ENCODE peak calls at places on chromosomes 1 and 21, in eight cellular contexts. G, D, O, W, Z, S, H and N are unnamed samples.
A peak's percentile ranks its signal among the peaks of the same experiment; 100 is the strongest.

GRCh38 chr1:209268479-209268878 is 315.0 kb upstream of the CAMK1G start:
- DNase-seq in G (no peak), D (no peak), O (no peak), W (no peak), Z (no peak), S (no peak), H (no peak), N (no peak)

GRCh38 chr1:179883040-179883501 is 986 bp downstream of the TOR1AIP1 start:
- DNase-seq in G (no peak), D (no peak), O (no peak), W (no peak), Z (no peak), S (no peak), H (no peak), N (peak; percentile 92)

GRCh38 chr1:23867542-23867952 is 543 bp downstream of the FUCA1 start:
- DNase-seq in G (no peak), D (no peak), O (no peak), W (no peak), Z (no peak), S (no peak), H (peak; percentile 64), N (no peak)

GRCh38 chr1:90723561-90724108 is 6.5 kb upstream of the BARHL2 start:
- DNase-seq in G (no peak), D (no peak), O (no peak), W (peak; percentile 40), Z (no peak), S (no peak), H (no peak), N (peak; percentile 50)

GRCh38 chr1:223765036-223765718 is 52.8 kb downstream of the CAPN2 start:
- DNase-seq in G (no peak), D (no peak), O (no peak), W (no peak), Z (no peak), S (peak; percentile 74), H (no peak), N (no peak)

GRCh38 chr1:27885114-27885528 is 12.8 kb downstream of the THEMIS2 start:
- DNase-seq in G (no peak), D (no peak), O (no peak), W (no peak), Z (no peak), S (peak; percentile 30), H (no peak), N (no peak)

GRCh38 chr21:44708866-44709425 is 2.4 kb downstream of the TSPEAR start:
- DNase-seq in G (no peak), D (no peak), O (peak; percentile 37), W (no peak), Z (no peak), S (no peak), H (no peak), N (no peak)

GRCh38 chr1:167984886-167985489 is 48.1 kb upstream of the MPC2 start:
- DNase-seq in G (no peak), D (peak; percentile 17), O (no peak), W (no peak), Z (no peak), S (no peak), H (peak; percentile 22), N (no peak)

GRCh38 chr1:106975944-106976343 is 80.5 kb upstream of the PRMT6 start:
- DNase-seq in G (no peak), D (no peak), O (no peak), W (no peak), Z (peak; percentile 15), S (no peak), H (no peak), N (no peak)
- H3K4me1 ChIP-seq in G (peaks cover 4% of the 10 kb centered on the region), D (no peaks in the 10 kb centered on the region), O (no peaks in the 10 kb centered on the region), W (no peaks in the 10 kb centered on the region), Z (no peaks in the 10 kb centered on the region), S (no peaks in the 10 kb centered on the region), H (no peaks in the 10 kb centered on the region), N (no peaks in the 10 kb centered on the region)

GRCh38 chr1:51422367-51423097 is 92.2 kb upstream of the TTC39A start:
- DNase-seq in G (no peak), D (no peak), O (no peak), W (no peak), Z (no peak), S (no peak), H (no peak), N (no peak)
- H3K4me3 ChIP-seq in G (peak overlapping the region; percentile 60), D (no peak overlapping the region), O (no peak overlapping the region), W (no peak overlapping the region), Z (no peak overlapping the region), S (peak overlapping the region; percentile 52), H (no peak overlapping the region), N (no peak overlapping the region)

DNA sequence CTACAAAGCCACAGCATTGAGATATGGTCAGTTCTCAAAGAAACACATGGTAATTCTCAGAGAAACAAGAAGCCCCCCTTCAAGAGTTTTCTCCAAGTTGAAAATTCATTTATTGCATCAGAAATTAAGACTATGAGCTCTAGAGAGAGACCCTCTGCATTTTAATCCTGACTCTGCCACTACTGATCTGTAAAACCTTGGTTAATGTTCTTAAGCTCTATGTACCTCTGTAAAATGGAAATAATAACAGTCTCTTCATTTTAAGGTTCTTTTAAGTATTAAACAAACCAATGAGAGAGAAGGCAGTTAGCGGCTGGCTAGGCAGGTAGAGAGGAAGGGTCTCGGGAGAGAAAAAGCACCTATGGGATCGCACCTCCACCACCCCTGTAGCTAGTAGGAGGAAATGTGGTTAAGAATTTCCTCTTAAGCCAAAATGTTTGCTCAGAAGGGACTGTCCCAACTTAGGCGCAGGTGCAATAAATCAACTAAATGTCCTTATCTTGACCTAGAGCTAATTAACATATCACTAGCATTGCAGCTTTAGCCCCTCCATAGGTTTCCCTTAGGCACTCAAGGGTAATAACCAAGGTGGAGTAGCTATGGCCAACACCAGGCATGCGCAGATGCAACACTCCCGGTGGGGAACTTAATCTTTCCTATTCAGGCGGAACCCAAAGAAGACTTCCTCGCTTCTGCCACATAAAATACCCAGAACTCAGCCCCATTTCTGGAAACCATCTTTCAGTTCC is 1685.4 kb downstream of the MRPL39 start:
- DNase-seq in G (no peak), D (no peak), O (no peak), W (no peak), Z (no peak), S (no peak), H (peak; percentile 88), N (no peak)
- H3K4me1 ChIP-seq in G (no peaks in the 10 kb centered on the region), D (no peaks in the 10 kb centered on the region), O (no peaks in the 10 kb centered on the region), W (no peaks in the 10 kb centered on the region), Z (no peaks in the 10 kb centered on the region), S (no peaks in the 10 kb centered on the region), H (no peaks in the 10 kb centered on the region), N (no peaks in the 10 kb centered on the region)

DNA sequence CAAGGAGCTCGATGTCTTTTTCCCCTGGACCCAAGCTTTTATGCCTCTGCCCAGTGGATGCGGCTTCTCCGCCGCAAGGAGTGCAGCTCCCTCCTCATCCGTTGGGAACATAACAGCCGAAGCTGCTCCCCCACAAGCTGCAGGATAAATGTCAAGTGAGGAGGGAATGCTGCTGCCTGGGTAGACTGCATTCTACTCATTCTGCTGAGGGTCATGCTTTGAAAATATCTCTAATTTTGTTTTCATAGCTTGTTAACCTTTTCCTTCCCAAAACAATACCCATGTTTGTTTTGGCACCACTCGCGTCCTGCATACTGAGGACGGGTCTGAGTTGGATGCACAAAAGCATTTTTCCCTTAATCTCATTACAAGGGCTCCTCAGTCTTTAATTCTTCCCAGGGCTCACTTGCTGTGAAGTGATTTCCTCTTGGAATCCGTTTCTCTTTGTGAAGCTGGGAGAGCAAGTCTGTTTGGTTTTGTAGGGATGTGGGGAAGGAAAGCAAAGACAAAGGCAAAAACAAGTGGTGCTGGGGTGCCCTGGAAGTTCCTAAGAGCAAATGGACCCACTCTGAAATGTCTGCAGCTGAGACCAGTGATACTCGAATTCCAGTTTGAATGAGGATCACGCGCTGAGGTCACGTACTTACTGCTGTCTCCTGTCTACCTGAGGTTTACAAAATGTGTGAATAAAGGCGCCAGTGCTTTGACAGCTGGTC is 134.0 kb upstream of the IRF2BP2 start:
- DNase-seq in G (no peak), D (no peak), O (no peak), W (peak; percentile 46), Z (peak; percentile 78), S (no peak), H (no peak), N (no peak)
- H3K4me3 ChIP-seq in G (no peak overlapping the region), D (no peak overlapping the region), O (no peak overlapping the region), W (no peak overlapping the region), Z (no peak overlapping the region), S (peak overlapping the region; percentile 32), H (no peak overlapping the region), N (no peak overlapping the region)

GRCh38 chr1:66352783-66353182 is 181.2 kb upstream of the SGIP1 start:
- DNase-seq in G (no peak), D (no peak), O (no peak), W (no peak), Z (no peak), S (no peak), H (no peak), N (no peak)

GRCh38 chr1:66355756-66356155 is 178.2 kb upstream of the SGIP1 start:
- DNase-seq in G (no peak), D (no peak), O (no peak), W (no peak), Z (no peak), S (no peak), H (no peak), N (no peak)

GRCh38 chr1:66353207-66353606 is 180.7 kb upstream of the SGIP1 start:
- DNase-seq in G (no peak), D (no peak), O (no peak), W (no peak), Z (no peak), S (no peak), H (no peak), N (no peak)

GRCh38 chr1:66356605-66357004 is 177.3 kb upstream of the SGIP1 start:
- DNase-seq in G (peak; percentile 61), D (no peak), O (no peak), W (no peak), Z (no peak), S (no peak), H (no peak), N (no peak)

GRCh38 chr1:66354311-66354922 is 179.5 kb upstream of the SGIP1 start:
- DNase-seq in G (no peak), D (no peak), O (no peak), W (no peak), Z (no peak), S (no peak), H (no peak), N (no peak)
- H3K4me1 ChIP-seq in G (peaks cover 18% of the 10 kb centered on the region), D (no peaks in the 10 kb centered on the region), O (peaks cover 52% of the 10 kb centered on the region), W (peaks cover 32% of the 10 kb centered on the region), Z (no peaks in the 10 kb centered on the region), S (peaks cover 98% of the 10 kb centered on the region), H (no peaks in the 10 kb centered on the region), N (peaks cover 74% of the 10 kb centered on the region)

GRCh38 chr1:116807871-116808450 is 53.7 kb downstream of the CD2 start:
- DNase-seq in G (no peak), D (no peak), O (no peak), W (no peak), Z (no peak), S (no peak), H (no peak), N (no peak)

GRCh38 chr1:116805398-116805797 is 51.2 kb downstream of the CD2 start:
- DNase-seq in G (no peak), D (no peak), O (no peak), W (no peak), Z (no peak), S (no peak), H (no peak), N (no peak)

GRCh38 chr1:116807394-116807793 is 53.2 kb downstream of the CD2 start:
- DNase-seq in G (no peak), D (no peak), O (no peak), W (no peak), Z (no peak), S (no peak), H (no peak), N (no peak)

GRCh38 chr1:116806245-116806644 is 52.0 kb downstream of the CD2 start:
- DNase-seq in G (no peak), D (no peak), O (no peak), W (no peak), Z (no peak), S (no peak), H (no peak), N (no peak)

GRCh38 chr1:116806671-116807070 is 52.4 kb downstream of the CD2 start:
- DNase-seq in G (no peak), D (no peak), O (no peak), W (no peak), Z (no peak), S (no peak), H (no peak), N (no peak)
- H3K4me3 ChIP-seq in G (no peak overlapping the region), D (no peak overlapping the region), O (no peak overlapping the region), W (no peak overlapping the region), Z (no peak overlapping the region), S (no peak overlapping the region), H (no peak overlapping the region), N (no peak overlapping the region)